ENCODE peak calls at places on chromosomes 4 and X, in eight cellular contexts. D is NCI-H345, B is IMR-90, L is AG10803, R is Calu3, O is lung, G is T-cell, E is endothelial cell of umbilical vein. W is an unnamed sample.

GRCh38 chr4:6746721-6747689 is 31.0 kb downstream of the BLOC1S4 start:
- DNase-seq in D (peak), B (no peak), L (no peak), R (peak), O (peak), G (no peak), E (no peak), W (no peak)

GRCh38 chrX:47502591-47503222 is 19.7 kb upstream of the ZNF41 start:
- DNase-seq in D (peak), B (peak), L (peak), R (no peak), O (no peak), G (no peak), E (no peak), W (no peak)

GRCh38 chr4:41678086-41678485 is 70.4 kb downstream of the PHOX2B start:
- DNase-seq in D (no peak), B (peak), L (peak), R (no peak), O (no peak), G (no peak), E (no peak), W (no peak)

GRCh38 chr4:106019771-106020170 is 124.5 kb downstream of the NPNT start:
- DNase-seq in D (no peak), B (peak), L (peak), R (no peak), O (no peak), G (no peak), E (no peak), W (no peak)

GRCh38 chr4:183256756-183257385 is 63.2 kb downstream of the CLDN22 start:
- DNase-seq in D (peak), B (peak), L (peak), R (peak), O (no peak), G (no peak), E (peak), W (peak)

GRCh38 chr4:86400216-86400615 is 40.4 kb upstream of the MAPK10 start:
- DNase-seq in D (no peak), B (peak), L (no peak), R (no peak), O (no peak), G (no peak), E (no peak), W (no peak)

GRCh38 chrX:131067846-131068745 is 9.9 kb downstream of the ARHGAP36 start:
- DNase-seq in D (no peak), B (no peak), L (no peak), R (no peak), O (no peak), G (no peak), E (no peak), W (no peak)

GRCh38 chrX:1322393-1322792 is 14.2 kb upstream of the IL3RA start:
- DNase-seq in D (no peak), B (no peak), L (no peak), R (no peak), O (no peak), G (no peak), E (no peak), W (no peak)

GRCh38 chr4:95546866-95547707 is 1.7 kb downstream of the UNC5C start:
- DNase-seq in D (no peak), B (no peak), L (no peak), R (no peak), O (no peak), G (no peak), E (no peak), W (no peak)

GRCh38 chrX:130637591-130637990 is 235.8 kb downstream of the RBMX2 start:
- DNase-seq in D (no peak), B (peak), L (peak), R (no peak), O (no peak), G (no peak), E (no peak), W (no peak)

GRCh38 chrX:108090474-108091265 is 672 bp downstream of the PSMD10 start:
- DNase-seq in D (no peak), B (peak), L (peak), R (no peak), O (no peak), G (no peak), E (peak), W (no peak)

GRCh38 chr4:32226201-32226600 is 1506.0 kb downstream of the PCDH7 start:
- DNase-seq in D (no peak), B (peak), L (no peak), R (no peak), O (no peak), G (no peak), E (no peak), W (no peak)

GRCh38 chrX:40095588-40096394 is 2.0 kb downstream of the BCOR start:
- DNase-seq in D (peak), B (no peak), L (no peak), R (peak), O (no peak), G (no peak), E (peak), W (peak)

GRCh38 chr4:107562306-107562705 is 157.7 kb downstream of the PAPSS1 start:
- DNase-seq in D (no peak), B (no peak), L (no peak), R (no peak), O (no peak), G (no peak), E (no peak), W (no peak)

GRCh38 chr4:24912252-24913098 is at the start of gene CCDC149:
- DNase-seq in D (peak), B (peak), L (peak), R (peak), O (peak), G (no peak), E (peak), W (no peak)

GRCh38 chrX:47129879-47130358 is 14.6 kb downstream of the NDUFB11 start:
- DNase-seq in D (no peak), B (no peak), L (no peak), R (no peak), O (no peak), G (no peak), E (peak), W (no peak)